ENCODE peak calls at places on chromosomes 7 and 10, in four cellular contexts. T is RWPE2, G is IMR-90, F is heart right ventricle. L is an unnamed sample. For H3K36me3, the result is how much of the 10 kb centered on the place peaks cover.

GRCh38 chr10:83667594-83667993 is 471.7 kb upstream of the GHITM start:
- DNase-seq in G (no peak), F (no peak), T (no peak), L (no peak)

GRCh38 chr7:69775231-69775771 is 177.0 kb downstream of the AUTS2 start:
- DNase-seq in T (no peak), G (no peak), F (peak), L (no peak)

GRCh38 chr7:48427671-48428070 is 256.4 kb downstream of the ABCA13 start:
- DNase-seq in G (no peak), F (no peak), T (no peak), L (no peak)

GRCh38 chr10:69438531-69439349 is 12.5 kb upstream of the TSPAN15 start:
- DNase-seq in F (no peak), T (no peak), G (peak), L (no peak)

GRCh38 chr7:143346018-143346417 is 16.5 kb downstream of the FAM131B start:
- DNase-seq in T (no peak), F (no peak), G (no peak), L (no peak)

GRCh38 chr10:127018298-127018650 is 113.0 kb downstream of the DOCK1 start:
- DNase-seq in F (no peak), T (no peak), G (no peak), L (no peak)

GRCh38 chr7:112462236-112462635 is 12.0 kb downstream of the IFRD1 start:
- DNase-seq in T (no peak), G (peak), F (peak), L (no peak)

GRCh38 chr10:58512470-58513188 is at the start of gene BICC1:
- DNase-seq in G (peak), T (no peak), F (peak), L (no peak)

GRCh38 chr10:49286686-49287085 is 12.3 kb upstream of the C10orf71 start:
- DNase-seq in G (no peak), F (no peak), T (no peak), L (no peak)

GRCh38 chr7:40202851-40203250 is 68.0 kb downstream of the SUGCT start:
- DNase-seq in F (no peak), G (no peak), T (no peak), L (no peak)

GRCh38 chr7:3657201-3657600 is 356.1 kb downstream of the SDK1 start:
- DNase-seq in F (no peak), T (no peak), G (no peak), L (no peak)

GRCh38 chr7:92674379-92674778 is 84.2 kb upstream of the FAM133B start:
- DNase-seq in F (no peak), T (no peak), G (no peak), L (peak)

GRCh38 chr10:15824498-15824897 is 35.8 kb downstream of the MINDY3 start:
- DNase-seq in F (no peak), G (peak), T (no peak), L (no peak)

GRCh38 chr7:144513332-144513731 is 109.8 kb upstream of the NOBOX start:
- DNase-seq in T (no peak), G (no peak), F (no peak), L (no peak)

GRCh38 chr10:104254493-104255243 is at the start of gene GSTO1:
- DNase-seq in G (peak), T (peak), F (peak), L (peak)

GRCh38 chr7:135342887-135343286 is 109.2 kb downstream of the STRA8 start:
- DNase-seq in F (peak), G (peak), T (no peak), L (no peak)

GRCh38 chr7:151663382-151664100 is 143.8 kb upstream of the RHEB start:
- DNase-seq in F (no peak), T (no peak), G (no peak), L (no peak)

GRCh38 chr10:71981024-71981867 is 17.1 kb downstream of the CHST3 start:
- DNase-seq in F (no peak), T (no peak), G (no peak), L (no peak)

GRCh38 chr10:30784896-30785605 is 155.5 kb upstream of the LYZL2 start:
- DNase-seq in F (peak), G (peak), T (no peak), L (peak)

GRCh38 chr7:142563470-142563869 is 185.8 kb upstream of the PRSS1 start:
- DNase-seq in G (peak), F (no peak), T (no peak), L (no peak)

GRCh38 chr7:139753079-139753692 is 24.6 kb downstream of the HIPK2 start:
- DNase-seq in G (peak), T (no peak), F (no peak), L (no peak)

GRCh38 chr10:14953452-14954000 is 370 bp downstream of the DCLRE1C start:
- DNase-seq in T (peak), F (peak), G (peak), L (peak)

GRCh38 chr7:130441408-130441854 is 615 bp upstream of the CEP41 start:
- DNase-seq in F (no peak), T (no peak), G (peak), L (no peak)

GRCh38 chr7:67723591-67723990 is 727.0 kb downstream of the TYW1 start:
- DNase-seq in T (no peak), F (no peak), G (no peak), L (no peak)

GRCh38 chr10:101694674-101695403 is at the start of gene FBXW4:
- DNase-seq in T (peak), G (peak), F (peak), L (peak)

GRCh38 chr7:48209004-48209600 is 37.8 kb downstream of the ABCA13 start:
- DNase-seq in T (no peak), F (no peak), G (no peak), L (no peak)

GRCh38 chr7:137130751-137131158 is 212.8 kb downstream of the PTN start:
- DNase-seq in G (peak), T (peak), F (no peak), L (no peak)

GRCh38 chr10:19749185-19749729 is 67.0 kb upstream of the PLXDC2 start:
- DNase-seq in F (no peak), G (peak), T (no peak), L (no peak)

GRCh38 chr10:19756919-19757318 is 59.3 kb upstream of the PLXDC2 start:
- DNase-seq in T (no peak), G (no peak), F (no peak), L (no peak)

GRCh38 chr10:19745672-19746071 is 70.6 kb upstream of the PLXDC2 start:
- DNase-seq in G (no peak), T (no peak), F (no peak), L (no peak)

GRCh38 chr10:19750972-19751371 is 65.3 kb upstream of the PLXDC2 start:
- DNase-seq in T (no peak), G (no peak), F (no peak), L (no peak)
- H3K4me3 ChIP-seq in T (no peak), G (no peak), F (no peak), L (no peak)

GRCh38 chr7:1666779-1667565 is 3.1 kb upstream of the ELFN1 start:
- DNase-seq in T (peak), F (no peak), G (no peak), L (no peak)

GRCh38 chr7:1663857-1664651 is 6.0 kb upstream of the ELFN1 start:
- DNase-seq in G (no peak), F (peak), T (peak), L (no peak)

GRCh38 chr7:1664711-1665591 is 5.1 kb upstream of the ELFN1 start:
- DNase-seq in T (peak), F (peak), G (peak), L (no peak)

GRCh38 chr7:1666251-1666778 is 3.8 kb upstream of the ELFN1 start:
- DNase-seq in F (no peak), T (peak), G (no peak), L (no peak)

GRCh38 chr7:1665721-1666250 is 4.3 kb upstream of the ELFN1 start:
- DNase-seq in G (peak), T (peak), F (peak), L (no peak)
- TF ChIP-seq CTCF in G (no peak), T (no peak), F (no peak), L (no peak)

GRCh38 chr10:17232276-17232987 is 4.4 kb downstream of the VIM start:
- DNase-seq in T (no peak), G (peak), F (no peak), L (peak)
- H3K36me3 ChIP-seq in T (half or more), G (half or more), F (half or more), L (under half)

DNA sequence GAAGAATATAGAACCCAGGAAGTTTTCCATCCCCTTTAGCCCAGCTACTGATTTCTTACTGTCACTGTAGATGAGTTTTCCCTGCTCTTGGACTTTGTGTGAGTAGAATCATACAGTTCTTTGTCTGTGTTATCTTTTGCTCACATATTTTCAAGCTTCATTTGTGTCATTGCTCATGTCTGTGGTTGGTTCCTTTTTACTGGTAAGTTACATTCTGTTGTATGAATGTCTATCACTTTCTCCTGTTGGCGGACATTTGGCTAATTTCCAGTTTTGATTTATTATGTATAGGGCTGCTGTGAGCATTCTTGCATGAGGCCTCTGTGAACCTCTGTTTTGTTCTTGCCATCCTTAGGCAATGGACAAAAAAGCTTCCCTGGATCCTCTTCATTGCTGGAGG is 5.3 kb downstream of the GLRX3 start:
- DNase-seq in T (no peak), G (peak), F (no peak), L (no peak)
- H3K4me3 ChIP-seq in T (no peak), G (no peak), F (no peak), L (peak)

GRCh38 chr7:88354999-88355398 is 48.3 kb upstream of the STEAP4 start:
- DNase-seq in G (no peak), F (no peak), T (no peak), L (no peak)
- TF ChIP-seq CTCF in G (no peak), F (no peak), T (no peak), L (no peak)

DNA sequence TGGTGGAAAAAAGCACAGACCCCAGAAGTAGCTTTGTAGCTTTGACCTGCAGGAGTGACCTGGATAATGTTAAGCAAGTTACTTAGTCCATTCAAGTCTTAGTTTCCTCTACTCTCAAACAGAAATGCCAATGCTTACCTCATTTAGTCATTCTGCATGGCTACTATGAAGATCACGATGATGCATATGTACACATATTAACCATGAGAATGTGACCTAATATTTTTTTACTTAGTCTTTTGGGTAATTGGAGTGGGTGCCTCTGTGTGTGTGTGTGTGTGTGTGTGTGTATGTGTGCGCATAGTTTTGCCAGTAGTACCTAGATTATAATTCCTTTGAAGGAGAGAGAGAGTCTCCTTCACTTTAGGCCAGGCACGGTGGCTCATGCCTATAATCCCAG is 95.8 kb downstream of the NRP1 start:
- DNase-seq in F (no peak), T (no peak), G (peak), L (no peak)
- H3K36me3 ChIP-seq in F (under half), T (half or more), G (under half), L (under half)

GRCh38 chr10:123860209-123860608 is 31.4 kb downstream of the CPXM2 start:
- DNase-seq in T (no peak), G (no peak), F (no peak), L (no peak)
- H3K4me3 ChIP-seq in T (no peak), G (no peak), F (no peak), L (no peak)